ENCODE peak calls at places on chromosomes 13 and 19, in eight cellular contexts. G is stimulated activated CD4-positive, alpha-beta T cell treated with anti-CD3 and anti-CD28 coated beads, TNF-alpha, amount 100 ng/mL, for 48 hours; F is Calu3; Q is neuronal stem cell; C is stimulated activated CD8-positive, alpha-beta memory T cell treated with anti-CD3 and anti-CD28 coated beads, Interleukin-12 subunit alpha, Interleukin-12 subunit beta, amount 100 ng/mL, for 4 hours; I is HT1080; J is NCI-H748 treated with DMSO at 0.1 percent for 48 hours; U is MCF 10A. X is an unnamed sample.

GRCh38 chr13:31331051-31331450 is 131.3 kb downstream of the B3GLCT start:
- DNase-seq in G (no peak), F (no peak), Q (no peak), C (no peak), I (no peak), J (no peak), U (no peak), X (no peak)

GRCh38 chr13:74037762-74038161 is 96.4 kb downstream of the KLF12 start:
- DNase-seq in G (no peak), F (no peak), Q (no peak), C (no peak), I (no peak), J (no peak), U (no peak), X (no peak)

GRCh38 chr19:46753420-46754155 is 7.3 kb upstream of the STRN4 start:
- DNase-seq in G (peak), F (peak), Q (no peak), C (no peak), I (no peak), J (peak), U (peak), X (peak)

GRCh38 chr13:110509478-110509926 is 52.0 kb downstream of the RAB20 start:
- DNase-seq in G (no peak), F (no peak), Q (no peak), C (no peak), I (no peak), J (peak), U (no peak), X (peak)

GRCh38 chr19:50380767-50381166 is 3.4 kb upstream of the POLD1 start:
- DNase-seq in G (no peak), F (no peak), Q (no peak), C (no peak), I (no peak), J (no peak), U (no peak), X (no peak)

GRCh38 chr19:8004723-8005513 is 523 bp downstream of the ELAVL1 start:
- DNase-seq in G (no peak), F (no peak), Q (no peak), C (peak), I (no peak), J (no peak), U (no peak), X (no peak)

GRCh38 chr19:15551183-15552004 is 43.1 kb downstream of the CYP4F22 start:
- DNase-seq in G (peak), F (peak), Q (no peak), C (peak), I (no peak), J (peak), U (no peak), X (peak)

GRCh38 chr19:15248648-15249559 is 16.7 kb upstream of the EPHX3 start:
- DNase-seq in G (no peak), F (peak), Q (no peak), C (no peak), I (peak), J (no peak), U (peak), X (no peak)

GRCh38 chr19:3440082-3440481 is 40.2 kb downstream of the SMIM24 start:
- DNase-seq in G (peak), F (peak), Q (no peak), C (peak), I (no peak), J (no peak), U (peak), X (no peak)

GRCh38 chr19:39969266-39969665 is 1.7 kb upstream of the PSMC4 start:
- DNase-seq in G (no peak), F (no peak), Q (no peak), C (no peak), I (no peak), J (no peak), U (peak), X (no peak)

GRCh38 chr19:16454519-16454918 is 17.3 kb downstream of the EPS15L1 start:
- DNase-seq in G (no peak), F (no peak), Q (no peak), C (no peak), I (no peak), J (no peak), U (no peak), X (no peak)

GRCh38 chr19:8132858-8133458 is 16.4 kb downstream of the FBN3 start:
- DNase-seq in G (no peak), F (no peak), Q (no peak), C (no peak), I (no peak), J (no peak), U (no peak), X (no peak)

GRCh38 chr19:44653977-44654784 is 10.5 kb downstream of the PVR start:
- DNase-seq in G (peak), F (peak), Q (peak), C (peak), I (peak), J (no peak), U (peak), X (no peak)

GRCh38 chr13:112170823-112171569 is 104.0 kb downstream of the SOX1 start:
- DNase-seq in G (no peak), F (no peak), Q (no peak), C (no peak), I (no peak), J (no peak), U (no peak), X (no peak)

GRCh38 chr19:4575978-4576933 is 16.8 kb upstream of the SEMA6B start:
- DNase-seq in G (peak), F (peak), Q (no peak), C (peak), I (peak), J (no peak), U (peak), X (no peak)

GRCh38 chr19:21202865-21203494 is 61.1 kb downstream of the ZNF431 start:
- DNase-seq in G (peak), F (no peak), Q (peak), C (no peak), I (peak), J (peak), U (peak), X (peak)

GRCh38 chr19:16359074-16359473 is 34.4 kb downstream of the KLF2 start:
- DNase-seq in G (no peak), F (no peak), Q (no peak), C (no peak), I (no peak), J (no peak), U (no peak), X (no peak)

GRCh38 chr19:13024126-13024957 is 29.1 kb downstream of the NFIX start:
- DNase-seq in G (no peak), F (no peak), Q (no peak), C (no peak), I (no peak), J (peak), U (no peak), X (no peak)

GRCh38 chr13:81305928-81306327 is 965.0 kb upstream of the SPRY2 start:
- DNase-seq in G (no peak), F (no peak), Q (no peak), C (no peak), I (no peak), J (no peak), U (no peak), X (no peak)

GRCh38 chr13:101258071-101258470 is 158.2 kb downstream of the NALCN start:
- DNase-seq in G (peak), F (peak), Q (peak), C (peak), I (peak), J (peak), U (peak), X (peak)

GRCh38 chr19:38837304-38837626 is 5.7 kb upstream of the ECH1 start:
- DNase-seq in G (no peak), F (no peak), Q (no peak), C (no peak), I (no peak), J (no peak), U (no peak), X (no peak)

GRCh38 chr13:32195713-32196112 is 119.5 kb downstream of the ZAR1L start:
- DNase-seq in G (no peak), F (no peak), Q (no peak), C (no peak), I (no peak), J (no peak), U (no peak), X (no peak)

GRCh38 chr13:95247857-95248256 is 53.4 kb downstream of the ABCC4 start:
- DNase-seq in G (no peak), F (no peak), Q (no peak), C (no peak), I (no peak), J (no peak), U (no peak), X (no peak)

GRCh38 chr13:66328486-66328885 is 901.6 kb downstream of the PCDH9 start:
- DNase-seq in G (no peak), F (no peak), Q (no peak), C (no peak), I (no peak), J (no peak), U (no peak), X (no peak)